ENCODE peak calls at places on chromosomes 16 and 17, in four cellular contexts. V, D, I and N are unnamed samples.

GRCh38 chr17:61132524-61133025 is 267.1 kb upstream of the TBX2 start:
- DNase-seq in V (no peak), I (no peak), D (no peak), N (no peak)

GRCh38 chr16:9797306-9797705 is 384.9 kb downstream of the GRIN2A start:
- DNase-seq in I (no peak), D (peak), V (no peak), N (no peak)

GRCh38 chr16:87851141-87851587 is 18.1 kb downstream of the SLC7A5 start:
- DNase-seq in V (no peak), I (no peak), D (peak), N (no peak)

GRCh38 chr16:53865492-53865863 is 161.5 kb downstream of the FTO start:
- DNase-seq in D (peak), I (peak), V (peak), N (no peak)

GRCh38 chr16:49961087-49961486 is 63.9 kb upstream of the CNEP1R1 start:
- DNase-seq in D (peak), I (no peak), V (no peak), N (no peak)

GRCh38 chr16:2042171-2042570 is 5.5 kb downstream of the NTHL1 start:
- DNase-seq in D (no peak), I (no peak), V (no peak), N (peak)

GRCh38 chr17:43713494-43714162 is 45.0 kb downstream of the SOST start:
- DNase-seq in V (no peak), D (peak), I (peak), N (peak)

GRCh38 chr17:49646391-49647255 is 31.3 kb downstream of the SPOP start:
- DNase-seq in I (peak), D (peak), V (peak), N (peak)

GRCh38 chr16:27199235-27199586 is 4.1 kb upstream of the KDM8 start:
- DNase-seq in D (no peak), V (no peak), I (peak), N (no peak)

GRCh38 chr16:26569793-26570192 is 496.9 kb upstream of the C16orf82 start:
- DNase-seq in D (no peak), V (no peak), I (peak), N (peak)

GRCh38 chr16:57480754-57481230 is 5.5 kb downstream of the DOK4 start:
- DNase-seq in V (no peak), I (no peak), D (no peak), N (no peak)

GRCh38 chr17:62753562-62753961 is 54.6 kb downstream of the MARCHF10 start:
- DNase-seq in I (no peak), V (no peak), D (no peak), N (no peak)

GRCh38 chr17:66633322-66633965 is 201.5 kb upstream of the CACNG5 start:
- DNase-seq in I (peak), V (no peak), D (no peak), N (peak)

GRCh38 chr16:75566889-75567255 is 693 bp downstream of the GABARAPL2 start:
- DNase-seq in V (no peak), D (no peak), I (peak), N (peak)

GRCh38 chr17:3615160-3615870 is 6.1 kb upstream of the TRPV1 start:
- DNase-seq in V (no peak), D (no peak), I (no peak), N (no peak)

GRCh38 chr17:3603870-3604259 is 5.3 kb downstream of the TRPV1 start:
- DNase-seq in I (no peak), V (no peak), D (no peak), N (no peak)

GRCh38 chr17:3610523-3610922 is 1.3 kb upstream of the TRPV1 start:
- DNase-seq in D (no peak), I (no peak), V (no peak), N (no peak)

GRCh38 chr17:3613139-3613538 is 3.9 kb upstream of the TRPV1 start:
- DNase-seq in V (no peak), D (no peak), I (no peak), N (no peak)

DNA sequence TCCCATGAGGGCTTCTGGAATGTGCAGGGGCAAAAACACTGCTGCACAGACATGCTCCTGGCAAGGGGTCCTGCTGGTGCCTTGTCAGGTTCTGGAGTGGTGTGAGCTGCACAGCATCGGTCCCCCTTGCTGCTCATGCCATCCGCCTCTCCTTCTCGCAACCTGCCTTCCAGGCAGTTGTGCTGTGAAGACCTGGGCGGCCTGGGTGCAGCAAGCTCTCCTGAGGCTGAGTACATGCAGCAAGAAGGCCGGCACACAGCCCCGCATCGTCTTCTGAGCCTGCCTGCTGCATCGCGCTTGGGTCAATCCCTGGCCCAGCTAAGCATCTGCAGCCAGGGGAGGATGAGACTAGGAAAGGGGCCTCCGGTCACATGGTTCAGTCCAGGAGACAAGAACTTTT is 478 bp upstream of the TRPV1 start:
- DNase-seq in I (no peak), D (no peak), V (no peak), N (no peak)
- H3K4me3 ChIP-seq in I (no peak), D (no peak), V (no peak), N (no peak)

DNA sequence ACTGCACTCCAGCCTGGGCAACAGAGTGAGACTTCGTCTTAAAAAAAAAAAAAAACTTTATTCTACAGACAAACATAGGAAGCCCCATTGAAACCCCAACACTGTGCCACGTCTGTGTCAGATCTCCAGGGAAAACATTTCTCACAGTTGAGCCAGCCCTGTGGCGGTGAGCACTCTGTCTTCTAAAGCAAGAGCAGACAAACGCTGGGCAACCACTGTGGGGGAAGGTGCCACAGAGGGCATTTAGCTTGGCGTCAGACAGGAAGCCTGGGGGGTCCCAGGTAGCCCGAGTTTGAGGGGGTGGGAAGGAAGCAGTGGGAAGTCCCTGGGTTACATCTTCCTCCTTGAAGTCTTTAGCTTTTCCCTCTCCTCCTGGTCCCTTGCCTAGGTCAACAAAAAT is 16.0 kb downstream of the C17orf100 start:
- DNase-seq in D (no peak), V (no peak), I (no peak), N (no peak)
- H3K27ac ChIP-seq in D (no peak), V (no peak), I (no peak), N (no peak)

GRCh38 chr16:54937673-54938350 is 7.1 kb downstream of the IRX5 start:
- DNase-seq in D (peak), V (no peak), I (no peak), N (peak)

GRCh38 chr16:54934536-54935410 is 4.1 kb downstream of the IRX5 start:
- DNase-seq in I (no peak), V (no peak), D (peak), N (peak)

GRCh38 chr16:54936979-54937672 is 6.5 kb downstream of the IRX5 start:
- DNase-seq in I (no peak), V (no peak), D (peak), N (peak)

GRCh38 chr16:54935411-54936085 is 4.9 kb downstream of the IRX5 start:
- DNase-seq in I (no peak), D (peak), V (no peak), N (no peak)

GRCh38 chr16:54936086-54936978 is 5.7 kb downstream of the IRX5 start:
- DNase-seq in D (peak), V (no peak), I (no peak), N (peak)
- H3K4me3 ChIP-seq in D (peak), V (no peak), I (no peak), N (peak)

GRCh38 chr17:45347451-45347850 is 30.6 kb upstream of the MAP3K14 start:
- DNase-seq in V (no peak), I (no peak), D (no peak), N (peak)

GRCh38 chr17:45342871-45343526 is 26.2 kb upstream of the MAP3K14 start:
- DNase-seq in D (no peak), V (no peak), I (no peak), N (no peak)

GRCh38 chr17:45345246-45345553 is 28.4 kb upstream of the MAP3K14 start:
- DNase-seq in V (no peak), D (no peak), I (no peak), N (no peak)

GRCh38 chr17:45346255-45347015 is 29.6 kb upstream of the MAP3K14 start:
- DNase-seq in V (no peak), D (no peak), I (no peak), N (peak)

DNA sequence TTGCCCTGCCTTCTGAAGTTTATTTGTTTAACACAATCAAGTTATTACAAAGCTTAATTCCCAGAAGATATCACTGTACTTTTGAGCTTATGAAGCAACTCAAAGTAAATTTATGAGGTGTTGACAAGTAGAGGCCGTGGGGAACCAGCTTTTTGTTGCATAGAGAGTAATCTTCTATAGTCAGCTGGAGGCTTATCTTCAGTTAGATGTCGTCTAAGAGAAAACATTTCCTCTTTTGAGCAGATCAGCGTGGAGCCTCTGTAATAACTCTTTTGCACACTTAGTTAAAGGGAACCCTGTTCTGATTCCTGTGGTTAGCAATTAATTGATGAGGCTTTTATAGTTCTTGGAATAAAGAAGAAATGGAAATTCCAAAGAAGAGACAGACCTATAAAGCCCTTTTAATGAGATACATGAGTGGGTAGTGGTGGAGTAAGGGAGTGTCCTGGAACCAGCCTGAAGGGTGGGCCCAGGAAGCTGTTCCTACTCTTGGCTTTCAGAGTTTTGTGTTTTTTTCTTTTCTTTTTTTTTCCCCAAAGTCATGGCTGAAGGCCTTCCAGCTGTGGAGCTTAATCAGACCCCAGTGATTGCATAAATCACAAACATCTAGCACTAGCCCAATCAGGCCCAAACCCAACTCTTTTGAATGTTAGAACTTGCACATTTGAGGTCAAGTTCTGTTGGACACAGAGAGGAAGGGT is 28.9 kb upstream of the MAP3K14 start:
- DNase-seq in V (no peak), D (no peak), I (no peak), N (no peak)
- H3K27ac ChIP-seq in V (no peak), D (no peak), I (no peak), N (no peak)